ENCODE peak calls at places on chromosomes 4 and X, in nine cellular contexts. S, Q, K, U, V, P, A, C and E are unnamed samples.

GRCh38 chr4:125741825-125742452 is 427.2 kb downstream of the FAT4 start:
- DNase-seq in A (no peak), K (peak), V (peak), P (no peak), Q (no peak), C (no peak), U (no peak), S (no peak), E (no peak)

GRCh38 chr4:38673109-38673978 is 9.3 kb downstream of the KLF3 start:
- DNase-seq in V (peak), S (peak), K (peak), A (peak), Q (peak), P (no peak), U (peak), C (no peak), E (peak)

GRCh38 chrX:46208225-46208854 is 336.9 kb downstream of the ZNF674 start:
- DNase-seq in U (no peak), A (no peak), C (no peak), V (no peak), P (no peak), Q (no peak), S (no peak), K (no peak), E (no peak)

GRCh38 chr4:74549936-74550335 is 105.0 kb downstream of the AREG start:
- DNase-seq in C (no peak), V (no peak), K (no peak), S (no peak), U (no peak), P (no peak), A (no peak), Q (no peak), E (no peak)

GRCh38 chr4:101075536-101075935 is 271.8 kb downstream of the PPP3CA start:
- DNase-seq in K (no peak), Q (no peak), P (no peak), A (no peak), C (no peak), U (no peak), S (no peak), V (no peak), E (no peak)

GRCh38 chr4:179325181-179325580 is 1882.9 kb upstream of the AGA start:
- DNase-seq in P (no peak), U (no peak), V (no peak), C (no peak), A (no peak), Q (no peak), K (no peak), S (no peak), E (no peak)

GRCh38 chrX:140050906-140051305 is 85.6 kb upstream of the CXorf66 start:
- DNase-seq in C (no peak), P (no peak), V (peak), K (no peak), A (no peak), S (no peak), Q (no peak), U (no peak), E (no peak)

GRCh38 chr4:53706422-53707032 is 115.2 kb upstream of the LNX1 start:
- DNase-seq in P (no peak), S (no peak), Q (peak), A (no peak), V (peak), C (no peak), U (no peak), K (peak), E (peak)

GRCh38 chr4:8176547-8177399 is 18.2 kb upstream of the ABLIM2 start:
- DNase-seq in P (no peak), A (peak), U (no peak), K (peak), C (peak), V (peak), Q (peak), S (peak), E (peak)

GRCh38 chrX:57227691-57228090 is 58.8 kb upstream of the FAAH2 start:
- DNase-seq in P (no peak), K (no peak), A (no peak), V (no peak), U (no peak), C (no peak), Q (peak), S (no peak), E (no peak)

DNA sequence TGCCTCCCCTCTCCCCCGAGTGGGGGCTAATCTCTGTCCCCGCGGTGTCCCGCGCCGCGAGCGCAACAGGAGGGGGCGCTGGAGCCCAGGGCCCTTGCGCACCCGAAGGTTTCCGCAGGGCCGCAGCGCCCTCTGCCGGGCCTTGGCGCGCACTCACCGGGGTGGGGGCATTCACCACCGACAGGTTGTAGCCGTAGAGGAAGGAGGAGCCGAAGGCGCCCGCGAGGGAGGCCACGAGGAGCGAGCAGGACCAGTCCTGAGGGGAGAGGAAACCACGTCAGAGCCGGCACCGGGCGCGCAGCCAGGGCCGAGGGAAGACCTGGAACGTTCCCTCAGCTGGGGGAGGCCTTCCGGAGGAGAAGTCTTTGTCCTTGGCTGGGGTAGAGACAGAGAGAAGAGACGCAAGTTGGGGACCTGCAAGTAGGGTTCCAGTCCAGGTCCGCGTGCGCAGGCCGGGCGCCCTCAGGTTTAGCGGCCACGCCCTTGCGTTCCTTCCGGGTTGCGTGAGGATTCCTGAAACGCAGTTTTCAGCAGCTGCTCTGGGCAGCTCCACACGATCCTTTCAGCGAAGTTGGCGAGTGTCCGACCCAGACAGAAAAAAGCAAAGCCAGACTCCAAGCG is 2.4 kb downstream of the SLC2A9 start:
- DNase-seq in P (peak), K (no peak), U (peak), Q (peak), C (peak), A (peak), S (peak), V (peak), E (peak)
- TF ChIP-seq POLR2A in P (peak), K (no peak), U (peak), Q (peak), C (peak), A (peak), S (peak), V (peak), E (peak)

DNA sequence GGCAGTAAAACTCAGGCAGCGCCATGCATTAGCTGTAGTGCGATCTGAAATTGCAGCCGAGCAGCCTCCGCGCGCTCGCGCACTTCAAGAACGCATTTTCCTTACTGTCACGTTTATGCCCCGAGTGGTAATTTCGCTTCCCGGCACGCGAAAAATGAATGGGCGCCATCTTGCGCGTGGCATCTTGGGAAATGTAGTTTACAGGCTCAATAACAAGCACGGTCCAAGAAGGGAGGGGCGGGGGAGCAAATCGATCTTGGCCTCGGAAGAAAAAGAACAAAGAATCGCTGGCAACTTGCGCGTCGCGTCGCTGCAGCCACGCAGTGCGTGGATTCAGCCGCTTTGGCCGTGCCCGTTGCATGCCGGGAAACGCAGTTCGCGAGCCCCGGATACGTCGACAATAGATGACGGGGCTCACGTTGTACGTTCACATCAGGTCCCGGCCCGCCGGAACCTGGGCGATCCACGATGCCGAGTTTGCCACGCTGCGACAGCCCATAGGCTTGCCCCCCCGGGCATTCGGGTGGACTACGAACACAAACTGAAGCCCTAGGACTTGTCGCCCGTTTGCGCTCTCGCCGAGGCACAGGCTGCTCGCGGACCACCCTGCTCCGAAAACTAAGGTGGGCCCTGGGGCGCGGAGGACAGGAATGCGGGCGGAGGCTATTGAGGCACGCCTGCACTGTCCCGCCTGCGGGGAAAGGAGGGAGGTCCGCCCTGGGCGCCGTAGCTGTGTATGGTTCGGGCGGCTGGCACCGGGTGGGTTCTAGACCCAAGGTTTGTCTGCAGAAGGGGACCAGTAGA is at the start of gene FTSJ1:
- DNase-seq in C (peak), K (peak), U (peak), A (peak), V (peak), Q (peak), P (peak), S (peak), E (peak)
- TF ChIP-seq POLR2A in C (peak), K (no peak), U (peak), A (no peak), V (peak), Q (peak), P (no peak), S (peak), E (peak)

GRCh38 chr4:13627606-13628301 is at the start of gene BOD1L1:
- DNase-seq in V (peak), A (peak), P (peak), K (peak), S (peak), U (peak), Q (peak), C (peak), E (peak)
- TF ChIP-seq POLR2A in V (peak), A (no peak), P (peak), K (peak), S (peak), U (peak), Q (peak), C (peak), E (peak)

DNA sequence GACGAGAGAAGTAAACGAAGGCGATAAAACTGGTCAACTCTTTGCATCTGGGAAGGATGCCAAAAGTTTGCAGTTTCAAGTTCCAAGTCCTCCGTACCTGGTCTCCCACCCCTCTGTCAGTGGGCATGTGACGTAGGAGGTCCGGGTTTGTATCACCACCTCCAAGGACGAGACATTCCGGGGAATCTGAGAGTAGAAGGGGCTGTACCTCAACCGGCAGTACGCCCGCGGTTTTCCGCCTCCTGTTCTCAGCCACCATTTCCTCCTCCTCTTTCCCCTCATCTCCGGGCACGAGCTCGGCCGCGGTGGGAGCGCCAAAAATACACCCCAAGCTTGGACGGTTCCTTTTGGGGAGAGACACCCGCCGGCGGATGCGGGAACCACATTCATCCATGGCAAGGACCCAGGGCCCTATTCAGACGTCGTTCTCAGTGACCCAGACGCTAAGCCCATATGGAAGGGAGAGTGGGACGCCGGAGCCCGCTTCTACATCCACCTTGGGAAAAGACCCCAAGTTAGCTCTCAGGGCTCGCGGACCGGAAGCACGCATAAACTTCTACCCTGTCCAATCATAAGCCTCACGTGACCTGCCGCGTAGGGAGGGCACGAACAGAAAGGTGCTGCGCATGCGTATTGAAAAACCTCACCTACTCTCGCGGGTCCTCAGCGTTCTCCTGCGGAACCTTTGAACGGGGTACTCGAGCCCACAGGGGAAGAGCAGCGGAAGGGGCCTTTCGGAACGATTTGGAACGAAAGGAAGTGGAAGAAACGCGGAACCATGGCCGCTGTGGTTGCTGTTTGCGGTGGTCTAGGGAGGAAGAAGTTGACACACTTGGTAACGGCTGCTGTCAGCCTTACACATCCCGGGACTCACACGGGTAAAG is at the start of the genes HELQ and MRPS18C:
- DNase-seq in S (peak), Q (peak), U (peak), V (peak), A (peak), K (peak), C (peak), P (peak), E (peak)
- TF ChIP-seq POLR2A in S (peak), Q (peak), U (peak), V (peak), A (no peak), K (peak), C (peak), P (peak), E (peak)

GRCh38 chr4:184298255-184298654 is 80.6 kb upstream of the ENPP6 start:
- DNase-seq in U (no peak), A (no peak), K (no peak), C (no peak), V (no peak), P (no peak), S (no peak), Q (no peak), E (no peak)
- TF ChIP-seq POLR2A in U (no peak), A (no peak), K (no peak), C (no peak), V (no peak), P (no peak), S (no peak), Q (no peak), E (no peak)

DNA sequence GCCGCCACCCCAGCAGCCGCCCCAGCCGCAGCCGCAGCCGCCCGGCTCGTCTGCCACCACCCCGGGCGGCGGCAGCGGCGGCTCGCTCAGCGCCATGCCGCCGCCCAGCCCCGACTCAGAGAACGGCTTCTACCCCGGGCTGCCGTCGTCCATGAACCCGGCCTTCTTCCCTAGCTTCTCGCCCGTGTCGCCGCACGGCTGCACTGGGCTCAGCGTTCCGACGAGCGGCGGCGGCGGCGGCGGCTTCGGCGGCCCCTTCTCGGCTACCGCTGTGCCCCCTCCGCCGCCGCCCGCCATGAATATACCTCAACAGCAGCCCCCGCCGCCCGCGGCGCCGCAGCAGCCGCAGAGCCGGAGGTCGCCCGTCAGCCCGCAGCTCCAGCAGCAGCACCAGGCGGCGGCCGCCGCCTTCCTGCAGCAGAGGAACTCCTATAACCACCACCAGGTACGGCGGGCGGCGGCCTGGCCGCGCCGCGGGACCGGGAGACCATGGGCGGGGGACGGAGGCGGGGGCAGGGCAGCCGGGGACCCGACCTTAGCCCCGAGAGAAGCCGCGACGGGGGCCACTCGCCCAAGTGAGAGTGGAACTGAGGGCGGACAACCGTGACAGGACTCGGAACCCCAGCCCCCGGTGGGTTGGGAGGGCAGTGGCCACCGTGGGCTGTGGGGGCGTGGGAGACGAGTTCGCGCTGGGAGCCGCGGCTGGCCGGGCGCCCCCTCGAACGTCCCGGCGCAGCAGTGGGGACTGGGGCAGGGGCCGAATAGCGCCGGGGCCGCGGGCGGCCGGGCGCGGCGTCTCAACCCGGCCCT is 1.8 kb downstream of the CPEB2 start:
- DNase-seq in V (no peak), U (peak), A (peak), S (peak), K (no peak), C (peak), Q (peak), P (no peak), E (no peak)
- TF ChIP-seq POLR2A in V (no peak), U (no peak), A (no peak), S (peak), K (no peak), C (no peak), Q (no peak), P (no peak), E (no peak)